ENCODE peak calls at places on chromosome 4, in nine cellular contexts. N is stimulated activated CD4-positive, alpha-beta T cell treated with anti-CD3 and anti-CD28 coated beads, Interleukin-4, amount 100 ng/mL, for 48 hours; Q is cardiac muscle cell; R is activated CD4-positive, alpha-beta T cell treated with anti-CD3 and anti-CD28 coated beads, Interleukin-2, amount 50 U/mL, for 1 hour; M is left ventricle myocardium inferior; I is activated CD8-positive, alpha-beta T cell treated with anti-CD3 and anti-CD28 coated beads, Interleukin-2, amount 10 ng/mL, durations not matched to agents 7 days and 5 days; T is HTR-8/SVneo; J is AG04450; V is T follicular helper cell. Z is an unnamed sample.
A peak's percentile ranks its signal among the peaks of the same experiment; 100 is the strongest.

GRCh38 chr4:36944227-36944626 is 300.3 kb upstream of the NWD2 start:
- DNase-seq in N (no peak), Q (no peak), R (no peak), M (no peak), I (no peak), T (no peak), J (no peak), V (no peak), Z (no peak)

GRCh38 chr4:158786155-158786581 is 17.3 kb downstream of the FNIP2 start:
- DNase-seq in N (no peak), Q (no peak), R (no peak), M (no peak), I (no peak), T (no peak), J (no peak), V (no peak), Z (no peak)

GRCh38 chr4:860561-860960 is 34.6 kb upstream of the CPLX1 start:
- DNase-seq in N (no peak), Q (no peak), R (no peak), M (no peak), I (no peak), T (no peak), J (no peak), V (no peak), Z (no peak)

GRCh38 chr4:127985989-127986388 is 20.8 kb downstream of the ABHD18 start:
- DNase-seq in N (no peak), Q (no peak), R (no peak), M (no peak), I (no peak), T (no peak), J (no peak), V (no peak), Z (no peak)

GRCh38 chr4:73589261-73589847 is 30.9 kb downstream of the RASSF6 start:
- DNase-seq in N (no peak), Q (no peak), R (no peak), M (no peak), I (no peak), T (no peak), J (peak; percentile 50), V (no peak), Z (no peak)

GRCh38 chr4:73589887-73590801 is 30.1 kb downstream of the RASSF6 start:
- DNase-seq in N (no peak), Q (no peak), R (no peak), M (no peak), I (no peak), T (no peak), J (no peak), V (no peak), Z (no peak)

GRCh38 chr4:78426972-78427371 is 124.6 kb upstream of the ANXA3 start:
- DNase-seq in N (no peak), Q (no peak), R (no peak), M (no peak), I (no peak), T (no peak), J (no peak), V (no peak), Z (no peak)

GRCh38 chr4:152054731-152055130 is 293.9 kb upstream of the GATB start:
- DNase-seq in N (no peak), Q (no peak), R (no peak), M (no peak), I (no peak), T (no peak), J (no peak), V (no peak), Z (no peak)

GRCh38 chr4:158599150-158599549 is 72.5 kb downstream of the C4orf46 start:
- DNase-seq in N (no peak), Q (no peak), R (no peak), M (no peak), I (no peak), T (no peak), J (no peak), V (no peak), Z (no peak)

GRCh38 chr4:29128810-29129209 is 1591.4 kb upstream of the PCDH7 start:
- DNase-seq in N (no peak), Q (no peak), R (no peak), M (no peak), I (no peak), T (no peak), J (no peak), V (no peak), Z (no peak)